ENCODE peak calls at places on chromosomes 5 and 9, in ten cellular contexts. B is ovary, S is HCT116, L is gastrocnemius medialis, F is stomach, E is prostate gland, V is uterus, A is heart left ventricle, N is body of pancreas, O is esophagus muscularis mucosa. J is an unnamed sample.

GRCh38 chr9:20783057-20784038 is 99.3 kb downstream of the FOCAD start:
- DNase-seq in B (no peak), S (no peak), L (no peak), F (no peak), E (no peak), V (no peak), A (no peak), N (no peak), O (no peak), J (no peak)

GRCh38 chr9:122337561-122337939 is 33.3 kb upstream of the PTGS1 start:
- DNase-seq in B (no peak), S (no peak), L (no peak), F (no peak), E (no peak), V (no peak), A (no peak), N (no peak), O (no peak), J (no peak)

GRCh38 chr5:143480001-143480400 is 76.5 kb upstream of the NR3C1 start:
- DNase-seq in B (no peak), S (no peak), L (no peak), F (no peak), E (no peak), V (no peak), A (no peak), N (no peak), O (no peak), J (no peak)

GRCh38 chr9:84879631-84880030 is 210.1 kb downstream of the NTRK2 start:
- DNase-seq in B (no peak), S (no peak), L (no peak), F (no peak), E (no peak), V (no peak), A (no peak), N (no peak), O (no peak), J (no peak)

GRCh38 chr5:32566319-32567111 is 18.8 kb upstream of the SUB1 start:
- DNase-seq in B (no peak), S (no peak), L (no peak), F (no peak), E (no peak), V (no peak), A (no peak), N (no peak), O (no peak), J (no peak)

GRCh38 chr9:31389075-31389474 is 995.4 kb upstream of the ACO1 start:
- DNase-seq in B (no peak), S (no peak), L (no peak), F (no peak), E (no peak), V (no peak), A (no peak), N (no peak), O (no peak), J (no peak)

GRCh38 chr5:87887247-87887646 is 381.4 kb downstream of the TMEM161B start:
- DNase-seq in B (no peak), S (no peak), L (no peak), F (no peak), E (no peak), V (no peak), A (no peak), N (no peak), O (no peak), J (no peak)

GRCh38 chr9:133738039-133738805 is at the start of gene SARDH:
- DNase-seq in B (peak; percentile 67), S (no peak), L (no peak), F (peak; percentile 47), E (no peak), V (peak; percentile 67), A (peak; percentile 59), N (peak; percentile 79), O (no peak), J (peak; percentile 42)

GRCh38 chr5:179284751-179285191 is 60.5 kb downstream of the ADAMTS2 start:
- DNase-seq in B (peak; percentile 22), S (no peak), L (peak; percentile 39), F (no peak), E (no peak), V (peak; percentile 17), A (peak; percentile 21), N (peak; percentile 42), O (no peak), J (no peak)

GRCh38 chr9:126672634-126673284 is 59.0 kb downstream of the LMX1B start:
- DNase-seq in B (no peak), S (no peak), L (no peak), F (no peak), E (peak; percentile 38), V (no peak), A (no peak), N (no peak), O (no peak), J (no peak)

GRCh38 chr9:121601234-121601633 is 50.2 kb upstream of the DAB2IP start:
- DNase-seq in B (no peak), S (no peak), L (no peak), F (no peak), E (no peak), V (no peak), A (no peak), N (no peak), O (no peak), J (peak; percentile 43)

GRCh38 chr9:93677061-93677571 is 100.7 kb downstream of the PHF2 start:
- DNase-seq in B (no peak), S (no peak), L (no peak), F (peak; percentile 17), E (no peak), V (peak; percentile 10), A (no peak), N (peak; percentile 1), O (no peak), J (no peak)

GRCh38 chr9:131980267-131980916 is 99.3 kb downstream of the MED27 start:
- DNase-seq in B (no peak), S (no peak), L (no peak), F (no peak), E (no peak), V (no peak), A (no peak), N (no peak), O (no peak), J (no peak)

GRCh38 chr5:27516437-27516836 is 478.1 kb upstream of the CDH9 start:
- DNase-seq in B (no peak), S (no peak), L (no peak), F (no peak), E (no peak), V (no peak), A (no peak), N (no peak), O (no peak), J (no peak)

GRCh38 chr9:107878462-107878861 is 388.9 kb upstream of the KLF4 start:
- DNase-seq in B (no peak), S (no peak), L (no peak), F (no peak), E (no peak), V (no peak), A (no peak), N (no peak), O (no peak), J (no peak)

GRCh38 chr9:114176601-114177295 is 21.4 kb downstream of the COL27A1 start:
- DNase-seq in B (no peak), S (no peak), L (no peak), F (no peak), E (no peak), V (no peak), A (no peak), N (no peak), O (no peak), J (no peak)

DNA sequence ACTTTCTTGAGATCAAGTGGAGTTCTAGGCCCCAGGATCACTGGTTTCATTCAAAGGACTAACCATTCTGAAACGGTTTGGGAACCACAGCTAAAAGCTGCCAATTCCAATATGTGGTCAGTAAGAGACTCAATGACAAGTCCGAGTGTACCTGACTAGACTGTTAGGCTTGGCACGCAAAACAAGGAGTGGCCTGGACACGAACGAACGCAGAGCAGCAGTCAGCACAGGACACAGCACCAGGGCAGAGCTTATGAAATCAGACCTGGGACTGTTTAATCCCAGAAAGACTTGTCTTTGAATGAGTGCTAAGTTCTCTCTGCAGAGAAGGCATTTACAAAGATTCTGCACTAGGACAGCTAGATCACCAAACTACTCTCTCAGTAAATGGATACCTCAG is 213.8 kb downstream of the GAPVD1 start:
- DNase-seq in B (no peak), S (no peak), L (no peak), F (peak; percentile 67), E (peak; percentile 37), V (no peak), A (peak; percentile 58), N (no peak), O (no peak), J (no peak)
- TF ChIP-seq POLR2A in B (no peak), S (no peak), L (no peak), F (no peak), E (no peak), V (no peak), A (no peak), N (no peak), O (no peak), J (no peak)

DNA sequence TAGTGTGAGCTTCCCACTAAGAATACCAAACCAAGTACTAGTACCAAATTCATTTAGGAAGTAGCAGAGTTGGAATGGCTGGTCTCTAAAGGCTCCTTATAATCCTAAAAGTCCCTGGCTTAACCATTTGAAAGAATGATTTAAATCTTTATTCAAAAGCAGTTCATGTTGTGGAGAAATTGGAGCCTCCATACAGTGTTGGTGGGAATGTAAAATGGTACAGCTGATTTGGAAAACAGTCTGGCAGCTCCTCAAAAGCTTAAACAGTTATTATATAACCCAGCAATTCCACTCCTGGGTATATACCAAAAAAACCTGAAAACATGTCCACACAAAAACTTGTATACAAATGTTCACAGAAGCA is 2.9 kb downstream of the PLIN2 start:
- DNase-seq in B (no peak), S (no peak), L (no peak), F (no peak), E (no peak), V (no peak), A (no peak), N (no peak), O (no peak), J (no peak)
- H3K27me3 ChIP-seq in B (no peaks in the 10 kb centered on the region), S (no peaks in the 10 kb centered on the region), L (no peaks in the 10 kb centered on the region), F (no peaks in the 10 kb centered on the region), E (no peaks in the 10 kb centered on the region), V (no peaks in the 10 kb centered on the region), A (no peaks in the 10 kb centered on the region), N (no peaks in the 10 kb centered on the region), O (no peaks in the 10 kb centered on the region), J (no peaks in the 10 kb centered on the region)

DNA sequence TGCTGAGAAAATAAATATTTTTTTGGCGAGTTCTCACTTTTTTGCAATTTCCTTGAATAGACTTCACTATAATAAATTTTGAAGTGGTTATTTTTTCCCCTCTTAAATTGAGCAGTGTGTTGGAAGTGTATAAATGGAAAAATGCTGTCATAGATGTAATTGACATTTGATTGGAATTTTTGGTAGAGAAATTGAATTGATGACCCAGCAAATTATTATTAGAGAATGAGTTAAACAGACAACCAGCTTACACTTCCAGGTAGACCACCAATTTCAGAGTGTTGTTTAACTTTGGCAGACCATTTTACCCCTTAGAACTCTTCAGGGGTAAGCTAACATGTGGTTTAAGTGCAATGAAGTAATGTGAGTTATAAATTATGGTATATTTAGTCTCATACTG is 1.9 kb downstream of the FAF2 start:
- DNase-seq in B (no peak), S (no peak), L (no peak), F (no peak), E (no peak), V (no peak), A (no peak), N (no peak), O (no peak), J (no peak)
- H3K27ac ChIP-seq in B (no peak overlapping the region), S (no peak overlapping the region), L (peak overlapping the region; percentile 97), F (no peak overlapping the region), E (no peak overlapping the region), V (no peak overlapping the region), A (no peak overlapping the region), N (no peak overlapping the region), O (no peak overlapping the region), J (no peak overlapping the region)

GRCh38 chr5:177354256-177354655 is 2.8 kb upstream of the LMAN2 start:
- DNase-seq in B (no peak), S (no peak), L (no peak), F (no peak), E (no peak), V (no peak), A (no peak), N (no peak), O (no peak), J (no peak)
- TF ChIP-seq POLR2A in B (no peak), S (no peak), L (no peak), F (no peak), E (no peak), V (no peak), A (no peak), N (no peak), O (no peak), J (no peak)

J was measured in tibial nerve.